ENCODE peak calls at places on chromosomes 7 and 10, in nine cellular contexts. P, Z, S, H, E, K, N, J and Y are unnamed samples.

GRCh38 chr7:1137517-1138167 is 22.4 kb downstream of the ZFAND2A start:
- DNase-seq in P (no peak), Z (no peak), S (no peak), H (no peak), E (no peak), K (no peak), N (no peak), J (no peak), Y (no peak)

GRCh38 chr10:33335800-33336605 is 1.5 kb upstream of the NRP1 start:
- DNase-seq in P (peak; percentile 57), Z (no peak), S (no peak), H (peak; percentile 81), E (no peak), K (no peak), N (peak; percentile 83), J (peak; percentile 81), Y (no peak)

GRCh38 chr7:150964593-150965111 is 13.5 kb downstream of the KCNH2 start:
- DNase-seq in P (no peak), Z (no peak), S (no peak), H (no peak), E (no peak), K (no peak), N (no peak), J (no peak), Y (no peak)

GRCh38 chr7:135716677-135717238 is 11.2 kb downstream of the SLC13A4 start:
- DNase-seq in P (peak; percentile 84), Z (no peak), S (no peak), H (peak; percentile 33), E (peak; percentile 20), K (no peak), N (no peak), J (peak; percentile 94), Y (no peak)

GRCh38 chr7:137801003-137801402 is 45.8 kb downstream of the DGKI start:
- DNase-seq in P (peak; percentile 46), Z (no peak), S (no peak), H (no peak), E (no peak), K (no peak), N (no peak), J (peak; percentile 23), Y (no peak)

GRCh38 chr7:91832493-91833045 is 47.9 kb downstream of the MTERF1 start:
- DNase-seq in P (peak; percentile 5), Z (no peak), S (no peak), H (no peak), E (no peak), K (no peak), N (no peak), J (no peak), Y (no peak)

GRCh38 chr10:69911571-69912528 is 110.1 kb downstream of the COL13A1 start:
- DNase-seq in P (no peak), Z (peak; percentile 42), S (no peak), H (no peak), E (no peak), K (no peak), N (no peak), J (peak; percentile 22), Y (no peak)

GRCh38 chr10:66148312-66148711 is 777.5 kb upstream of the LRRTM3 start:
- DNase-seq in P (no peak), Z (no peak), S (no peak), H (no peak), E (no peak), K (no peak), N (no peak), J (no peak), Y (no peak)

GRCh38 chr7:2008101-2008935 is 224.4 kb downstream of the MAD1L1 start:
- DNase-seq in P (no peak), Z (no peak), S (no peak), H (no peak), E (no peak), K (no peak), N (no peak), J (no peak), Y (no peak)

GRCh38 chr10:131646551-131647525 is 254.0 kb upstream of the PPP2R2D start:
- DNase-seq in P (no peak), Z (no peak), S (no peak), H (no peak), E (no peak), K (no peak), N (no peak), J (no peak), Y (peak; percentile 57)

GRCh38 chr10:44946201-44946600 is 13.4 kb upstream of the RASSF4 start:
- DNase-seq in P (peak; percentile 55), Z (no peak), S (no peak), H (peak; percentile 52), E (no peak), K (no peak), N (no peak), J (no peak), Y (no peak)

GRCh38 chr10:3468919-3469638 is 296.5 kb upstream of the PITRM1 start:
- DNase-seq in P (peak; percentile 96), Z (peak; percentile 28), S (no peak), H (no peak), E (peak; percentile 84), K (no peak), N (no peak), J (peak; percentile 99), Y (no peak)

GRCh38 chr10:15642095-15642494 is 77.6 kb downstream of the ITGA8 start:
- DNase-seq in P (no peak), Z (no peak), S (no peak), H (no peak), E (no peak), K (no peak), N (no peak), J (peak; percentile 57), Y (no peak)

GRCh38 chr10:110459600-110459999 is 38.1 kb upstream of the DUSP5 start:
- DNase-seq in P (no peak), Z (no peak), S (no peak), H (no peak), E (no peak), K (no peak), N (no peak), J (no peak), Y (no peak)

GRCh38 chr10:46091080-46091833 is 45.2 kb upstream of the MSMB start:
- DNase-seq in P (no peak), Z (no peak), S (no peak), H (no peak), E (no peak), K (peak; percentile 15), N (no peak), J (no peak), Y (peak; percentile 75)

GRCh38 chr10:71486465-71487114 is 89.9 kb downstream of the CDH23 start:
- DNase-seq in P (peak; percentile 81), Z (no peak), S (no peak), H (no peak), E (no peak), K (no peak), N (peak; percentile 75), J (peak; percentile 24), Y (no peak)

GRCh38 chr7:123748734-123749536 is at the start of gene WASL:
- DNase-seq in P (peak; percentile 92), Z (peak; percentile 73), S (peak; percentile 87), H (peak; percentile 42), E (peak; percentile 55), K (peak; percentile 87), N (peak; percentile 91), J (peak; percentile 88), Y (peak; percentile 98)
- TF ChIP-seq CTCF in P (no peak), Z (no peak), S (no peak), H (no peak), E (no peak), K (peak; percentile 11), N (no peak), J (no peak), Y (peak; percentile 22)

GRCh38 chr10:51083280-51083986 is 9.1 kb downstream of the PRKG1 start:
- DNase-seq in P (peak; percentile 44), Z (no peak), S (no peak), H (no peak), E (no peak), K (no peak), N (no peak), J (peak; percentile 51), Y (no peak)
- TF ChIP-seq CTCF in P (peak; percentile 8), Z (peak; percentile 7), S (no peak), H (no peak), E (no peak), K (no peak), N (no peak), J (peak; percentile 16), Y (peak; percentile 28)

DNA sequence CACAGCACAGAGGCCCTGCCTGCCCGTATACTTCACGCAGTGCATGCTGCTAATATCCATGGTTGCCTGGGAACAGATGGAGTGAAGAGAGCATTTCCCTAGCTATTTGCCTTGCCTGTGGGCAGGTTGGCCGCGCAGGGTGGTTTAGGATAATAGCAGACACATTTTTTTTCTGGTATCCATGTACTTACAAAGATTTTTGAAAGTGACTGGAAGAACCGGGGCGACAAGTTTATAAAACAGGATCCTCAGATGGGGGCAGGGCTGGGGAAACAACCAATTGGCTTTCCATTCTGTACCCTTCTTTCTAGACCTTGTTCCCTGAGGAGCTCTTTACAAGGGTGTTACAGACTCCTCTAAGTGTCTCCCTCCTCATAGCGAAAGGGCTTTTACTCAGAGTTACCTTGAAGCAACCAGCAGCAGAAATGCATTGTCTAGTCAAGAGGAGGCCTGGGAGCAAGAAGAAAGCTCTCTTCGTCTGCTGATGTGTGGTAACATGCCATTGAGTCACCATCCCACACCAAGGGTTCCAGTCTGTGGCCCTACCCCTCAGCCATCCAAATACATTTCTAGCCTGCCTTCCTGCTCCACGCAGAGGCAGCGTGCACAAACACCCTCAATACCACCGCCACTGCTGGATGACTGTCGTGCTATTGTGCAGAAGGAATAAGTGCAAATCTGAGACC is 31.5 kb downstream of the MTURN start:
- DNase-seq in P (no peak), Z (no peak), S (no peak), H (no peak), E (no peak), K (no peak), N (peak; percentile 70), J (no peak), Y (no peak)
- TF ChIP-seq CTCF in P (no peak), Z (no peak), S (no peak), H (no peak), E (no peak), K (no peak), N (no peak), J (no peak), Y (no peak)

GRCh38 chr7:117241088-117241487 is 81.8 kb downstream of the WNT2 start:
- DNase-seq in P (no peak), Z (no peak), S (no peak), H (no peak), E (no peak), K (no peak), N (no peak), J (no peak), Y (no peak)

GRCh38 chr7:117237646-117238045 is 85.2 kb downstream of the WNT2 start:
- DNase-seq in P (no peak), Z (no peak), S (no peak), H (no peak), E (no peak), K (no peak), N (no peak), J (no peak), Y (no peak)

GRCh38 chr7:117238937-117239336 is 83.9 kb downstream of the WNT2 start:
- DNase-seq in P (no peak), Z (no peak), S (no peak), H (no peak), E (no peak), K (no peak), N (no peak), J (no peak), Y (no peak)

DNA sequence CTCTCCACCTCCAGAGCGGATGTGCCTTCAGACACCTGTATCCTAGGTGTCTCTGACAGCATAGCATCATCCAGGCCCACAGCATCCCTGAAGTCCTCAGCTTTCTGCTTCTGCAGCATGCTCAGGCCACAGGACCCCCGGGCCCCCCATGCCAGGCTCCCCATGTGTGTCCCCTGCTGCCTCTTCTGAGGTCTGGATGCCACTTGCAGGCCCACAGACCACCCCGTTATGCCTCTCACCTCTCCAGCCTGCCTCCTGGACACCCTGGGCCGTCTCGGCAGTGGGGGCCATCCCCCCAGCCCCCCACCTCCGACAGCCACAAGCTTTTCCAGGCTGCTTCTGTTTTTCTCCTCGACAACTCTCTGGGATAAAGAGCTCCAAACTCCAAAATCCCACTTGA is 84.4 kb downstream of the WNT2 start:
- DNase-seq in P (no peak), Z (no peak), S (no peak), H (no peak), E (no peak), K (no peak), N (no peak), J (no peak), Y (no peak)
- TF ChIP-seq CTCF in P (no peak), Z (no peak), S (no peak), H (no peak), E (no peak), K (no peak), N (no peak), J (no peak), Y (no peak)